ENCODE peak calls at places on chromosomes 11 and 22, in four cellular contexts. H, B, O and J are unnamed samples.

GRCh38 chr22:49979587-49980264 is 19.2 kb downstream of the PIM3 start:
- DNase-seq in H (no peak), B (peak), O (no peak), J (peak)

GRCh38 chr11:62508336-62509058 is 38.1 kb downstream of the AHNAK start:
- DNase-seq in H (peak), B (peak), O (no peak), J (peak)

GRCh38 chr22:45344339-45344738 is 34.6 kb downstream of the FAM118A start:
- DNase-seq in H (peak), B (no peak), O (no peak), J (no peak)

GRCh38 chr11:30153008-30153407 is 77.8 kb upstream of the FSHB start:
- DNase-seq in H (no peak), B (no peak), O (no peak), J (no peak)

GRCh38 chr11:81989093-81989492 is 744.6 kb downstream of the FAM181B start:
- DNase-seq in H (no peak), B (no peak), O (no peak), J (no peak)

GRCh38 chr22:22955276-22955798 is 67.7 kb downstream of the IGLL5 start:
- DNase-seq in H (no peak), B (no peak), O (no peak), J (no peak)

GRCh38 chr11:114085965-114086364 is 26.5 kb downstream of the ZBTB16 start:
- DNase-seq in H (no peak), B (no peak), O (no peak), J (no peak)

GRCh38 chr11:76459299-76459698 is 14.5 kb downstream of the EMSY start:
- DNase-seq in H (no peak), B (peak), O (no peak), J (no peak)

GRCh38 chr11:129364143-129364654 is 11.4 kb upstream of the BARX2 start:
- DNase-seq in H (peak), B (peak), O (peak), J (peak)

GRCh38 chr11:103842795-103843194 is 193.6 kb upstream of the DDI1 start:
- DNase-seq in H (peak), B (peak), O (no peak), J (no peak)

GRCh38 chr11:33709471-33709870 is 8.8 kb upstream of the C11orf91 start:
- DNase-seq in H (no peak), B (no peak), O (no peak), J (no peak)

GRCh38 chr22:20549232-20549841 is 41.9 kb downstream of the MED15 start:
- DNase-seq in H (no peak), B (peak), O (peak), J (peak)

GRCh38 chr22:31055322-31056159 is 25.6 kb upstream of the SMTN start:
- DNase-seq in H (peak), B (peak), O (no peak), J (peak)

GRCh38 chr22:44088976-44089570 is 65.0 kb downstream of the PARVB start:
- DNase-seq in H (no peak), B (peak), O (no peak), J (no peak)

GRCh38 chr11:110522456-110522855 is 92.7 kb downstream of the FDX1 start:
- DNase-seq in H (no peak), B (no peak), O (no peak), J (no peak)

GRCh38 chr22:50622723-50623327 is 5.1 kb downstream of the ARSA start:
- DNase-seq in H (no peak), B (no peak), O (no peak), J (peak)

GRCh38 chr11:72679869-72680268 is 5.6 kb upstream of the PDE2A start:
- DNase-seq in H (no peak), B (no peak), O (no peak), J (no peak)

GRCh38 chr22:30312053-30312452 is 14.7 kb downstream of the TBC1D10A start:
- DNase-seq in H (no peak), B (no peak), O (no peak), J (no peak)

GRCh38 chr11:1988667-1989317 is 8.8 kb downstream of the H19 start:
- DNase-seq in H (no peak), B (no peak), O (no peak), J (no peak)

GRCh38 chr11:126256216-126256615 is 12.5 kb downstream of the SRPRA start:
- DNase-seq in H (no peak), B (no peak), O (no peak), J (no peak)

GRCh38 chr22:50276143-50276542 is 6.0 kb upstream of the MAPK11 start:
- DNase-seq in H (no peak), B (peak), O (no peak), J (peak)

GRCh38 chr11:10349281-10349665 is 44.4 kb downstream of the ADM start:
- DNase-seq in H (no peak), B (no peak), O (no peak), J (no peak)

GRCh38 chr11:63766501-63767270 is 1.9 kb downstream of the ZFTA start:
- DNase-seq in H (no peak), B (no peak), O (no peak), J (no peak)

GRCh38 chr22:44587004-44587793 is 89.2 kb upstream of the RTL6 start:
- DNase-seq in H (no peak), B (peak), O (no peak), J (peak)

GRCh38 chr22:47337161-47337621 is 574.7 kb downstream of the TBC1D22A start:
- DNase-seq in H (no peak), B (peak), O (no peak), J (no peak)

GRCh38 chr11:130121430-130121978 is 38.1 kb upstream of the ST14 start:
- DNase-seq in H (no peak), B (peak), O (no peak), J (no peak)

GRCh38 chr11:45659031-45659817 is 6.2 kb downstream of the CHST1 start:
- DNase-seq in H (no peak), B (no peak), O (no peak), J (no peak)

GRCh38 chr11:29328961-29329441 is 687.8 kb downstream of the KCNA4 start:
- DNase-seq in H (peak), B (peak), O (no peak), J (peak)

GRCh38 chr11:67270256-67271211 is 4.3 kb downstream of the GRK2 start:
- DNase-seq in H (no peak), B (peak), O (no peak), J (peak)